ENCODE peak calls at places on chromosome 5, in five cellular contexts. One of them, this sample, is unnamed. For H3K4me1, the result is how much of the 10 kb centered on the place peaks cover.

GRCh38 chr5:9782806-9783560 is 152.8 kb upstream of the TAS2R1 start:
- DNase-seq in K562: no peak
- DNase-seq in PC-9: no peak
- DNase-seq in H1: no peak
- DNase-seq in HCT116: no peak
- DNase-seq in this sample: no peak

GRCh38 chr5:116478461-116478860 is 96.2 kb downstream of the SEMA6A start:
- DNase-seq in HCT116: no peak
- DNase-seq in PC-9: no peak
- DNase-seq in K562: no peak
- DNase-seq in H1: no peak
- DNase-seq in this sample: no peak

GRCh38 chr5:179794575-179794974 is 789 bp downstream of the LTC4S start:
- DNase-seq in HCT116: no peak
- DNase-seq in K562: no peak
- DNase-seq in H1: no peak
- DNase-seq in PC-9: no peak
- DNase-seq in this sample: no peak

GRCh38 chr5:38831909-38832308 is 13.9 kb upstream of the OSMR start:
- DNase-seq in HCT116: no peak
- DNase-seq in K562: peak
- DNase-seq in PC-9: no peak
- DNase-seq in H1: no peak
- DNase-seq in this sample: peak

GRCh38 chr5:142680605-142681259 is 5.2 kb downstream of the FGF1 start:
- DNase-seq in K562: no peak
- DNase-seq in PC-9: peak
- DNase-seq in HCT116: peak
- DNase-seq in H1: no peak
- DNase-seq in this sample: no peak

GRCh38 chr5:74738406-74738805 is 28.5 kb downstream of the GFM2 start:
- DNase-seq in H1: no peak
- DNase-seq in HCT116: no peak
- DNase-seq in K562: no peak
- DNase-seq in PC-9: no peak
- DNase-seq in this sample: no peak

GRCh38 chr5:133159543-133159942 is 107.7 kb downstream of the HSPA4 start:
- DNase-seq in H1: no peak
- DNase-seq in K562: no peak
- DNase-seq in HCT116: no peak
- DNase-seq in PC-9: no peak
- DNase-seq in this sample: no peak

GRCh38 chr5:77644443-77645157 is 6.1 kb upstream of the OTP start:
- DNase-seq in HCT116: no peak
- DNase-seq in K562: no peak
- DNase-seq in H1: peak
- DNase-seq in PC-9: no peak
- DNase-seq in this sample: no peak

GRCh38 chr5:146904890-146905289 is 26.3 kb upstream of the PPP2R2B start:
- DNase-seq in H1: no peak
- DNase-seq in K562: no peak
- DNase-seq in PC-9: no peak
- DNase-seq in HCT116: no peak
- DNase-seq in this sample: no peak

GRCh38 chr5:107476783-107477182 is 194.0 kb downstream of the EFNA5 start:
- DNase-seq in PC-9: peak
- DNase-seq in K562: no peak
- DNase-seq in HCT116: no peak
- DNase-seq in H1: no peak
- DNase-seq in this sample: no peak

GRCh38 chr5:80711938-80712337 is 57.2 kb upstream of the DHFR start:
- DNase-seq in PC-9: no peak
- DNase-seq in HCT116: peak
- DNase-seq in H1: no peak
- DNase-seq in K562: peak
- DNase-seq in this sample: peak

GRCh38 chr5:33049845-33050244 is 338.7 kb downstream of the NPR3 start:
- DNase-seq in PC-9: peak
- DNase-seq in HCT116: peak
- DNase-seq in H1: no peak
- DNase-seq in K562: no peak
- DNase-seq in this sample: no peak

GRCh38 chr5:24163091-24163490 is 481.7 kb downstream of the CDH10 start:
- DNase-seq in HCT116: no peak
- DNase-seq in K562: no peak
- DNase-seq in H1: no peak
- DNase-seq in PC-9: peak
- DNase-seq in this sample: no peak

GRCh38 chr5:125298258-125298657 is 551.8 kb upstream of the ZNF608 start:
- DNase-seq in K562: no peak
- DNase-seq in HCT116: no peak
- DNase-seq in PC-9: peak
- DNase-seq in H1: no peak
- DNase-seq in this sample: no peak

GRCh38 chr5:113510836-113511451 is 2.5 kb upstream of the YTHDC2 start:
- DNase-seq in PC-9: peak
- DNase-seq in K562: peak
- DNase-seq in H1: no peak
- DNase-seq in HCT116: peak
- DNase-seq in this sample: no peak

GRCh38 chr5:91963166-91963565 is 580.0 kb upstream of the ARRDC3 start:
- DNase-seq in K562: no peak
- DNase-seq in HCT116: no peak
- DNase-seq in PC-9: no peak
- DNase-seq in H1: no peak
- DNase-seq in this sample: no peak

GRCh38 chr5:103587185-103587748 is 24.7 kb upstream of the NUDT12 start:
- DNase-seq in K562: peak
- DNase-seq in H1: no peak
- DNase-seq in PC-9: no peak
- DNase-seq in HCT116: no peak
- DNase-seq in this sample: no peak
- TF ChIP-seq CTCF in K562: peak
- TF ChIP-seq CTCF in H1: no peak
- TF ChIP-seq CTCF in PC-9: peak
- TF ChIP-seq CTCF in HCT116: peak
- TF ChIP-seq CTCF in this sample: peak

DNA sequence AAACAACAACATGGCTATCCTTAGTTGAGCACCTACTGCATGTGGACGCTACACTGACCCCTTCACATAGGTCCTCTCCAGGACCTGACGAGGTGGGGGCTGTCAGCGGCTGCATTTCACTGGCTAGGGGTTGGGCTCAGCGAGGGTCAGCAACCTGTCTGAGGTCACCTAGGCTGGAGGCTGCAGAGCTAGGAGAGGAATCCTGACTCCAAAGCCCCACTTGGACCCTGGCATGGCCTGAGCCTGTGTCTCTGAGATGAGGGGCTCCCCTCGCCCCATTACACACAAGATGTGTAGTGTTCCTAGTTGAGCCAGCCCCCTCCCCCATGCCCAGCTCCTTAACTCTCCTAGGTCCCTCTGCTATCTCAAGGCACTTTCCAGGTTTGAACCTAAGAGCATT is 15.6 kb downstream of the CXXC5 start:
- DNase-seq in PC-9: no peak
- DNase-seq in HCT116: no peak
- DNase-seq in K562: no peak
- DNase-seq in H1: no peak
- DNase-seq in this sample: no peak
- H3K4me1 ChIP-seq in PC-9: half or more
- H3K4me1 ChIP-seq in HCT116: half or more
- H3K4me1 ChIP-seq in K562: half or more
- H3K4me1 ChIP-seq in H1: under half
- H3K4me1 ChIP-seq in this sample: under half

GRCh38 chr5:93584531-93585053 is 1.6 kb downstream of the NR2F1 start:
- DNase-seq in K562: no peak
- DNase-seq in HCT116: no peak
- DNase-seq in PC-9: no peak
- DNase-seq in H1: no peak
- DNase-seq in this sample: no peak

GRCh38 chr5:93582677-93583524 is at the start of gene NR2F1:
- DNase-seq in PC-9: peak
- DNase-seq in HCT116: peak
- DNase-seq in K562: peak
- DNase-seq in H1: peak
- DNase-seq in this sample: no peak

GRCh38 chr5:93583799-93584530 is 943 bp downstream of the NR2F1 start:
- DNase-seq in HCT116: no peak
- DNase-seq in PC-9: no peak
- DNase-seq in K562: peak
- DNase-seq in H1: no peak
- DNase-seq in this sample: peak

GRCh38 chr5:93581738-93582414 is 857 bp upstream of the NR2F1-AS1 start:
- DNase-seq in K562: no peak
- DNase-seq in HCT116: peak
- DNase-seq in PC-9: no peak
- DNase-seq in H1: no peak
- DNase-seq in this sample: no peak

DNA sequence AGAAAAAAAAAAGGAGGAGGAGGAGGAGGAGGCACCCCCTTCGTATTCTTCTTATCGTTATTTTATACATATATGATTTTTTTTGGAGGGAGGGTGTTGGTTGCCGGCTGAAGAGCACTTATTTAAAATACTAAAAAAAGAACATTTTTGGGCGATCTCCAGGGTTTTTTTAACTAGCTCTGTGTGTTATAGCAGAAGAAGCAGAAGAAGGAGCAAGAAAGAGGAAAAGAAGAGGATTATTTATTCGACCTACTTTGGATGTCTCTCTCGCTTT is 440 bp downstream of the NR2F1 start:
- DNase-seq in PC-9: no peak
- DNase-seq in H1: no peak
- DNase-seq in HCT116: no peak
- DNase-seq in K562: no peak
- DNase-seq in this sample: no peak
- TF ChIP-seq EZH2 in PC-9: no peak
- TF ChIP-seq EZH2 in H1: no peak
- TF ChIP-seq EZH2 in HCT116: no peak
- TF ChIP-seq EZH2 in K562: no peak
- TF ChIP-seq EZH2 in this sample: no peak

DNA sequence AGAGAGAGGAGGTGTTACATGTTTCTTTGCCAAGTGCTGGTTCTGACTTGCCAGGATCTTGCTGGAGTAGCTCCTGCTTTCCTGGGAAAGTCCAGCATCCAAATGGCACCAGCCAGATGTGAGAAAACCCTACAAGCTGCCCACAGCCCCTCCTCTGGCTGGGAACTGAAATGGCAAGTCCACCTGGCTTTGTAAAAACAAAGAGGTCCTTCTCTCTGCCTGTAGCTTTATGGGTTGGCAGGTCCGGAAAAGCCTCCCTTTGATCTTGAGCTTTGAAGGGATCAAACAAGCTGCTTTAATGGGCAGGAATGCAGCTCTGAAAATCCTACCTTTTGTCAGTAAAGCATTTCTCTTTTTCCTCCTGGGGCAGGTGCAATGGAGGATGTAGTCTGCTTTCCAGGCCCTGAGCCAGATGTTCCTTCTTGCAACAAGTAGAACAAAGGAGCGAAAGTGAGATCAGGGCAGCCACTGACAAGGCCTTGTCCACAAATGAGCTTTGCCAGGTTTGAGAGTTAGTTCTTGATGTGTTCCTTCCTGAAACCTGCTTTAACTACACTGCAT is 456.7 kb downstream of the ZNF608 start:
- DNase-seq in K562: no peak
- DNase-seq in HCT116: peak
- DNase-seq in PC-9: no peak
- DNase-seq in H1: peak
- DNase-seq in this sample: peak
- TF ChIP-seq CTCF in K562: no peak
- TF ChIP-seq CTCF in HCT116: peak
- TF ChIP-seq CTCF in PC-9: no peak
- TF ChIP-seq CTCF in H1: peak
- TF ChIP-seq CTCF in this sample: peak

DNA sequence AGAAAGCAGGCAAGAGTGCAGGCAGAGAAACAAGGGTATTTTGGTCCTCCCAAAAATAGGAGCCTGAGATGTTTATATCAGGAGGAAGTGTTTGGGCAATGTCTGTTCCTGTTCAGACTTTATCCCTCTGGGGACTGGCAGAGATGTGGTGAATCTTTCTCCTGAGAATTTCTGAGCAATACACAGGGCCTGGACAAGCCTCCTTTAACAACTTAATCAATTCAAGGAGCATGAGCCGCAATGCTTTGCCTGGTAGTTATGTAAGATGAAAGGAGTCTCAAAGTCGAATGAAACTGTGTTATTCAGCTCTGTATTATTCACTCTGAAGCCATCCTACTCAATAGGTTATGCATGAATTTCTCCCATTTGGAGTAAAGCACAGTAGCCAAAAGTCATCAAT is 365.6 kb downstream of the MAN2A1 start:
- DNase-seq in H1: no peak
- DNase-seq in HCT116: no peak
- DNase-seq in PC-9: no peak
- DNase-seq in K562: no peak
- DNase-seq in this sample: no peak
- H3K4me1 ChIP-seq in H1: under half
- H3K4me1 ChIP-seq in HCT116: under half
- H3K4me1 ChIP-seq in PC-9: under half
- H3K4me1 ChIP-seq in K562: under half
- H3K4me1 ChIP-seq in this sample: under half

GRCh38 chr5:3595102-3595961 is at the start of gene IRX1:
- DNase-seq in HCT116: no peak
- DNase-seq in H1: peak
- DNase-seq in PC-9: no peak
- DNase-seq in K562: no peak
- DNase-seq in this sample: no peak
- TF ChIP-seq EZH2 in HCT116: no peak
- TF ChIP-seq EZH2 in H1: no peak
- TF ChIP-seq EZH2 in PC-9: no peak
- TF ChIP-seq EZH2 in K562: no peak
- TF ChIP-seq EZH2 in this sample: no peak

DNA sequence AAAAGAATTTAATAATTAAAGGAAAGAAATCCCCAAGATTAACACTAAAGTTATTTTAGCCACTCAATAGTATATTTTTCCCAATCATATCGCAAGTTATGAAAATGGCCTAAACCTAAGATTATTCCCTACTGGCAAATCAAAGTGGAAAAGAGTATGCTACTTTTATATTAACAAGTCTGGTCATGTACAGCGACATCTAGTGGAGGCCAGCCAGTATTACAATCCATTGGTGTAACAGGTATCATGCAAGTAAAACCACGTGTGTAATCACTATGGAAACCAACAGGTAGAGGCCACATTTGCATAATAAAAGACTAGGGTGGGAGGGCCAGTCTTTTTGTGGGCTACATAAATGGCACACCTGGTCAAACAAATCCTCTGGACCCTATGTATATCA is 976.4 kb upstream of the CDH9 start:
- DNase-seq in K562: peak
- DNase-seq in PC-9: peak
- DNase-seq in H1: no peak
- DNase-seq in HCT116: peak
- DNase-seq in this sample: no peak
- TF ChIP-seq CTCF in K562: peak
- TF ChIP-seq CTCF in PC-9: peak
- TF ChIP-seq CTCF in H1: no peak
- TF ChIP-seq CTCF in HCT116: peak
- TF ChIP-seq CTCF in this sample: peak